ENCODE peak calls at places on chromosomes 5 and 9, in five cellular contexts. F is left ventricle myocardium inferior, Y is fibroblast of pulmonary artery, K is tibial artery, L is psoas muscle. R is an unnamed sample.

GRCh38 chr9:95167998-95168397 is 149.5 kb downstream of the FANCC start:
- DNase-seq in K (no peak), L (no peak), F (no peak), Y (peak; percentile 97), R (peak; percentile 93)

GRCh38 chr9:136206602-136207333 is 1.8 kb upstream of the LHX3 start:
- DNase-seq in F (no peak), L (no peak), Y (no peak), K (no peak), R (no peak)

GRCh38 chr9:134252084-134252830 is 74.0 kb upstream of the RXRA start:
- DNase-seq in F (no peak), Y (no peak), K (no peak), L (peak; percentile 42), R (no peak)

GRCh38 chr5:178895615-178896571 is at the start of gene ZFP2:
- DNase-seq in Y (peak; percentile 54), L (peak; percentile 64), K (peak; percentile 70), F (peak; percentile 64), R (peak; percentile 59)

GRCh38 chr5:64790210-64790609 is 21.5 kb downstream of the CWC27 start:
- DNase-seq in L (no peak), K (no peak), Y (no peak), F (no peak), R (no peak)

GRCh38 chr9:9746826-9747225 is 866.0 kb downstream of the PTPRD start:
- DNase-seq in Y (no peak), F (no peak), K (no peak), L (no peak), R (no peak)

GRCh38 chr5:154972476-154973080 is 31.7 kb downstream of the MRPL22 start:
- DNase-seq in Y (peak; percentile 70), F (no peak), L (no peak), K (no peak), R (peak; percentile 44)

GRCh38 chr5:1247811-1248210 is 22.6 kb downstream of the SLC6A18 start:
- DNase-seq in Y (no peak), K (no peak), F (no peak), L (no peak), R (no peak)

GRCh38 chr9:74846771-74847170 is 41.0 kb downstream of the TRPM6 start:
- DNase-seq in F (no peak), L (no peak), Y (no peak), K (no peak), R (peak; percentile 22)

DNA sequence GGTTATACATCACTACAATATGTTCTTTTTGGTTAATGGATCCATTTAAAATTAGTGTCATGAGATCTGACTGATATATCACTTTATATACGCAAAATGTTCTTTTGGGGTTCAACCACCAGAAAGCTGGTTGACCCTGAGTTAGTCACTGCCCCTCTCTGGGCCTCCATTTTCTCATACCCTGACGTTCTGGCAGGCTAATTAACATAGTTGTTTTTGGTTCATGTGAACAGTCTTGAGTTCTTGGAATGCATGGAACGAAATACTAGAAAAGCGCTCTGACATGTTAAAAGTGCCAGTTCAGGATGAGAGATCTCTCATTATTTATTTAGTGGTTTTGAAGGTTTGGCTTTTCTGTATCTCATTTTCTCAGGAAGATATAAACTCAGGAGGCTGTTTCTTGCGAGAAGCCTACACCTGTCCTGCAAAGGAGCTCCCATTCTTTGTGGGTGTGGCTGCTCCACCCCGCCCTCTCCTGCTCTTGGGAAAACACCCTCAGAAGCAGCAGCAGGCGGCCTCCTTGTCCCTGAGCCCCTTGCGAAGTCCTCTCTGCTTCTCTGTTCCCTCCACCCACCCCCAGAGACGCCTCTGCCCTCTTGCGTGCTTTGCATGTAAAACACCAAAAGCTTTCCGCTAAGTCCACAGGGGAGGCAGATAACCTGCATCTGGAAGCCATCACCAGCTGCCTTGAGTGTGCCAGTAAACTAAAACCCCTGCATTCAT is 302.4 kb upstream of the PANK3 start:
- DNase-seq in K (no peak), L (no peak), Y (no peak), F (no peak), R (no peak)
- H3K4me3 ChIP-seq in K (no peak overlapping the region), L (no peak overlapping the region), Y (no peak overlapping the region), F (no peak overlapping the region), R (no peak overlapping the region)

GRCh38 chr5:141492168-141492885 is 3.4 kb downstream of the PCDHGC5 start:
- DNase-seq in F (no peak), K (no peak), Y (no peak), L (no peak), R (no peak)

GRCh38 chr5:141493500-141494422 is 4.9 kb downstream of the PCDHGC5 start:
- DNase-seq in F (no peak), L (no peak), Y (peak; percentile 55), K (no peak), R (peak; percentile 72)

GRCh38 chr5:141495456-141495811 is 6.6 kb downstream of the PCDHGC5 start:
- DNase-seq in K (no peak), F (no peak), Y (no peak), L (no peak), R (no peak)

GRCh38 chr5:141494761-141495455 is 6.0 kb downstream of the PCDHGC5 start:
- DNase-seq in K (no peak), Y (no peak), L (no peak), F (no peak), R (peak; percentile 48)

DNA sequence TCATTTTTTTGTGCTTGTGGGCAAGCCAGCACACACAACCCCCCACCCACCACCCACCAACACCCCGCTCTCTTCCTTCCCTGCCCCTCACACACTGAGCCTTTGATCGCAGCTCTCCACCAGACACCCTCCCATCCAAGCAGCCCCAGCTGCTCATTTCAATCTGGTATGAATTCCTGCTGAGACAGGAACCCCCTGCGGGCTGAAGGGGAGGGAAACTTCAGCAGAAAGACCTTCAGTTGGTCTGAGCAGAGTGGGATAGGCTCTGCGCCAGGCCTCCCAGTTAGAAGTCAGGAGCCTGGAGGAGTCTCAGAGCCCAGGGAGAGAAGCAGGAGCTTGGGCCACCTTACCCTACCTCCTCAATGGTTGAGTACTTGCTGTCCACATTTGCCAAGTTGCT is 7.2 kb downstream of the PCDHGC5 start:
- DNase-seq in Y (no peak), F (no peak), L (no peak), K (no peak), R (peak; percentile 91)
- H3K4me3 ChIP-seq in Y (no peak overlapping the region), F (no peak overlapping the region), L (no peak overlapping the region), K (no peak overlapping the region), R (no peak overlapping the region)

GRCh38 chr9:125238915-125239446 is 2.2 kb downstream of the HSPA5 start:
- DNase-seq in F (no peak), L (no peak), Y (no peak), K (no peak), R (no peak)
- H3K4me3 ChIP-seq in F (peak overlapping the region; percentile 94), L (peak overlapping the region; percentile 95), Y (peak overlapping the region; percentile 98), K (peak overlapping the region; percentile 90), R (peak overlapping the region; percentile 68)

DNA sequence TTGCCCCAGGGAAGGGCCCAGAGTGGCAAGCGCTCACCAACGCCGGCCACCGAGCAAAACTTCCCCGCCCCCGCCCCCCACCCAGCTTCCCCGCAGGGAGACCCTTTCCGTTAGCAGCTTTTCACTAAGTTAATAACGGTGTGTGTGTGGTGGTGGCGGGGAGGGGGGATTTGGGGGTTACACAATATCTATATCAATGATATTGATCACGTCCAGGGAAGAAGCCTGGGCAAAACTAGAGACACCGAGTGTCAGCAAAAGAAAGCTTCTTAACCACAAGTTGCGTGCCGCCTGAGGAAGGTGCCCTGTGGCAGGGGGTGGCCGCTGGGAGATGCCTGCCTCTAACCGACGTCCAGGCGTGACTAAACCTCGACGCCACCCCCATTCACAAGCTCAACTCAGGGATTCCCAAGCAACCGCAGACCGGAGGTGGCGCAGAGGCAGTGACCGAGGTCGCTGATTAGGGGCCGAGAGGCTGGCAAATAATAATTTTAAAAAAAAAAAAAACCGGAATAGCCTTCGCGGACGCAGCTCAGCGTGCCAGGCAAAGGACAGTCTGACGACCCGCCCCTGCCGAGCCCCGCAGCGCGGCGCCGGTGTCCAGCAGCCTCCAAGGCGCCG is 222.5 kb downstream of the MEF2C start:
- DNase-seq in Y (no peak), L (no peak), F (no peak), K (peak; percentile 57), R (peak; percentile 89)
- H3K4me3 ChIP-seq in Y (peak overlapping the region; percentile 36), L (peak overlapping the region; percentile 56), F (peak overlapping the region; percentile 60), K (peak overlapping the region; percentile 52), R (peak overlapping the region; percentile 46)

GRCh38 chr9:126722252-126722921 is 82.5 kb upstream of the ZBTB43 start:
- DNase-seq in K (peak; percentile 80), Y (peak; percentile 19), L (peak; percentile 80), F (peak; percentile 82), R (peak; percentile 13)
- H3K4me3 ChIP-seq in K (peak overlapping the region; percentile 51), Y (peak overlapping the region; percentile 43), L (peak overlapping the region; percentile 68), F (peak overlapping the region; percentile 71), R (peak overlapping the region; percentile 34)

GRCh38 chr9:686381-686813 is 155.1 kb upstream of the DMRT1 start:
- DNase-seq in Y (peak; percentile 51), F (no peak), K (peak; percentile 76), L (no peak), R (peak; percentile 48)

GRCh38 chr9:684950-685340 is 156.6 kb upstream of the DMRT1 start:
- DNase-seq in F (no peak), L (no peak), Y (peak; percentile 59), K (no peak), R (peak; percentile 82)

GRCh38 chr9:687034-687785 is 154.3 kb upstream of the DMRT1 start:
- DNase-seq in Y (no peak), K (no peak), F (no peak), L (no peak), R (no peak)

GRCh38 chr9:690517-691111 is 150.9 kb upstream of the DMRT1 start:
- DNase-seq in L (no peak), K (no peak), Y (no peak), F (no peak), R (no peak)

GRCh38 chr9:687994-688393 is 153.5 kb upstream of the DMRT1 start:
- DNase-seq in Y (no peak), K (no peak), F (no peak), L (no peak), R (no peak)
- H3K4me3 ChIP-seq in Y (no peak overlapping the region), K (no peak overlapping the region), F (no peak overlapping the region), L (no peak overlapping the region), R (no peak overlapping the region)

DNA sequence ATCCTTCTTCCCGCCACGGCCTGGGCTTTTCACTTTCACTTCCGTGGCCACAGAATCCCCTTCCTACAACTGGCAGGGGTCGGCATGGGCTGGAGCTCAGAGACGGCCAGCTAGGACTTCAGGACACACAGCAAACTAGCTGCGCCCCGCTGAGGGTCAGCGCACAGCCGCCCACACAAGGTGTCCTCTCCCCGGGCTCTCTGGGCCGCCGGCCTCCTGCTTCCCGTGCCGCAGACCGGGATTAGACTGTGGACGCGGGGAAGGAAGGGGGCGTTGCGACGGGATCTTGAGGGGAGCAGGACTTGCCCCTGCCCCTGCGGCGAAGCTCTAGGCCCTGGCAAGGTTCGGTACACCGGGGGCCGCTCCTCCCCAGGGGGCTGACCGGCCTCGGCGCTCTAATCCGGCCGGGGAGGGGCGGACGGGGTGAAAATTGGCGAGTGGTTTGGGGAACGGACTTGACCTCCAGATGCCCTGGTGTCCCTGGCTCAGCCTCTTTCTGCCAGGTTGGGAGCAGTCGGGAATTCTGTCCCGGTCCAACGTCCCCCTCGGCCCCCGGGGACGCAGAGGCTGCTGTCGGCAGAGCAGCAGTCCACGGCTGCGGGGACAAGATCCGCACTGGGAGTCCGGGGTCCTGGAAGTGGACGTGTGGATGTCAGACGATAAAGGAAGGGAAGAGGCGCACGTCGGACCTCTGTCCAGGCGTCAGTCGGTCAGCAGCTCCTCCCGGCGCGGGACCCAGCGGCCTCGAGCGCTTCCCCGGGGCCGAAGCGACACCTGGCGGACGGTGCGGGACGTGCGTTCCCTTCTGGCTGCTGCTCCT is 1.8 kb upstream of the CNTFR start:
- DNase-seq in K (peak; percentile 91), L (peak; percentile 91), Y (peak; percentile 80), F (peak; percentile 88), R (peak; percentile 61)
- H3K4me3 ChIP-seq in K (peak overlapping the region; percentile 54), L (peak overlapping the region; percentile 80), Y (no peak overlapping the region), F (peak overlapping the region; percentile 68), R (no peak overlapping the region)